ENCODE peak calls at places on chromosomes 6 and 20, in ten cellular contexts. S, B, D, K, T, F, Z, M, R and G are unnamed samples. For H3K36me3, the result is how much of the 10 kb centered on the place peaks cover.

GRCh38 chr6:19121516-19121915 is 715.7 kb upstream of the ID4 start:
- DNase-seq in F (no peak), S (no peak), T (no peak), M (no peak), D (no peak), B (no peak), Z (no peak), R (no peak), K (no peak), G (no peak)

GRCh38 chr6:40353197-40353966 is 233.8 kb downstream of the LRFN2 start:
- DNase-seq in R (no peak), B (no peak), M (peak), S (no peak), D (no peak), T (no peak), F (no peak), Z (no peak), K (no peak), G (no peak)

GRCh38 chr6:82178759-82179112 is 68.8 kb downstream of the IBTK start:
- DNase-seq in B (no peak), D (no peak), Z (no peak), R (no peak), S (no peak), M (no peak), T (no peak), F (no peak), K (no peak), G (no peak)

GRCh38 chr20:38127011-38127621 is 38.0 kb downstream of the TGM2 start:
- DNase-seq in D (peak), F (peak), M (no peak), T (peak), K (peak), R (no peak), S (no peak), Z (peak), B (peak), G (no peak)

GRCh38 chr6:117389227-117390057 is 36.3 kb downstream of the ROS1 start:
- DNase-seq in M (no peak), K (no peak), F (no peak), S (no peak), B (peak), R (no peak), Z (no peak), T (no peak), D (no peak), G (no peak)

GRCh38 chr20:8020314-8021079 is 936 bp upstream of the TMX4 start:
- DNase-seq in S (no peak), F (no peak), M (peak), B (peak), R (no peak), T (no peak), D (no peak), K (no peak), Z (no peak), G (peak)

GRCh38 chr6:110036408-110037302 is 58.5 kb downstream of the GPR6 start:
- DNase-seq in S (no peak), T (no peak), D (no peak), R (no peak), B (no peak), F (no peak), Z (no peak), K (no peak), M (no peak), G (no peak)

GRCh38 chr6:34543421-34543820 is 12.7 kb downstream of the SPDEF start:
- DNase-seq in Z (no peak), D (no peak), B (peak), R (no peak), T (no peak), K (peak), S (no peak), F (no peak), M (no peak), G (no peak)

GRCh38 chr6:148677594-148678476 is 69.0 kb upstream of the UST start:
- DNase-seq in K (no peak), D (no peak), M (no peak), F (no peak), T (no peak), Z (no peak), S (no peak), R (no peak), B (no peak), G (no peak)

GRCh38 chr6:82365011-82365751 is 1.6 kb downstream of the TPBG start:
- DNase-seq in K (peak), R (peak), Z (no peak), M (no peak), B (peak), S (no peak), F (peak), D (no peak), T (no peak), G (no peak)

GRCh38 chr6:148203281-148203925 is 139.2 kb upstream of the SASH1 start:
- DNase-seq in F (no peak), D (no peak), K (peak), R (no peak), S (no peak), T (no peak), M (no peak), B (peak), Z (no peak), G (no peak)

GRCh38 chr6:6466967-6467761 is 121.4 kb upstream of the LY86 start:
- DNase-seq in B (no peak), M (no peak), K (no peak), S (peak), R (no peak), Z (no peak), T (no peak), D (no peak), F (no peak), G (no peak)

GRCh38 chr6:43983191-43983590 is 144.1 kb downstream of the MRPL14 start:
- DNase-seq in K (no peak), T (no peak), S (no peak), F (no peak), B (no peak), M (no peak), D (peak), R (peak), Z (no peak), G (no peak)
- H3K36me3 ChIP-seq in K (under half), T (under half), S (under half), F (under half), B (under half), M (under half), D (under half), R (under half), Z (under half), G (under half)

DNA sequence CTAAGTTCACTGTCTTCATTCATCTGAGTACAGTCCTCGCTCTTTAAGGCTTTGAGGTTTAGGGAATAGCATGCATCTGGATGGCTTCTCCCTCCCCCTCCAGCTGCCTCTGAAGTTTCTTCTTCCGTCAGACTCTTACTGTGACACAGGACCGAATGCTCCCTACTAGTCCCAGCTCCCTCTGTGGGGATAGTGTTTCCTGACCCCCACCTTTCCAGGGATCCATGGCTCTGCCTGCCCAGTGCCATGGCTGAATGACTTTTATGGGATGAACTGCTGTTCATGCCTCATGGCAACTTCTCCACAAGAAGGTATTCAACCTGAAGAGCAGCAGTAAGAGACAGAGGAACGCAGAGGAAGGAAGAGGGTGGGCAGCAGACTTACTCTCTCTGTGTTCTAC is 79.9 kb upstream of the EMILIN3 start:
- DNase-seq in B (no peak), S (no peak), F (no peak), T (no peak), K (no peak), Z (no peak), R (no peak), D (no peak), M (no peak), G (no peak)
- H3K36me3 ChIP-seq in B (half or more), S (under half), F (half or more), T (under half), K (under half), Z (half or more), R (under half), D (under half), M (half or more), G (half or more)

GRCh38 chr20:56518126-56518525 is 6.4 kb upstream of the FAM209A start:
- DNase-seq in B (no peak), S (no peak), K (no peak), F (no peak), Z (no peak), T (no peak), D (no peak), M (no peak), R (no peak), G (no peak)

GRCh38 chr20:56517641-56518040 is 6.9 kb upstream of the FAM209A start:
- DNase-seq in D (no peak), B (no peak), M (no peak), F (no peak), T (no peak), Z (no peak), K (no peak), S (no peak), R (no peak), G (no peak)

GRCh38 chr20:56515657-56516381 is 8.7 kb upstream of the FAM209A start:
- DNase-seq in F (no peak), Z (no peak), B (peak), R (no peak), K (no peak), M (no peak), D (no peak), T (no peak), S (no peak), G (no peak)

GRCh38 chr20:56516631-56517030 is 7.9 kb upstream of the FAM209A start:
- DNase-seq in D (no peak), S (no peak), R (no peak), F (no peak), B (no peak), K (no peak), M (no peak), Z (no peak), T (no peak), G (no peak)

GRCh38 chr20:56517211-56517610 is 7.3 kb upstream of the FAM209A start:
- DNase-seq in D (no peak), R (no peak), S (no peak), F (no peak), Z (no peak), B (no peak), K (no peak), T (no peak), M (no peak), G (no peak)
- H3K36me3 ChIP-seq in D (under half), R (under half), S (under half), F (under half), Z (half or more), B (under half), K (under half), T (under half), M (half or more), G (half or more)

GRCh38 chr20:49262444-49262843 is 15.4 kb downstream of the ZNFX1 start:
- DNase-seq in T (no peak), K (no peak), Z (no peak), F (no peak), D (no peak), R (no peak), B (no peak), S (no peak), M (no peak), G (no peak)
- H3K36me3 ChIP-seq in T (under half), K (half or more), Z (half or more), F (half or more), D (half or more), R (under half), B (under half), S (under half), M (half or more), G (half or more)

GRCh38 chr20:47262365-47263013 is 94.0 kb downstream of the ZMYND8 start:
- DNase-seq in F (peak), R (no peak), K (no peak), M (peak), S (no peak), Z (no peak), B (no peak), D (no peak), T (no peak), G (no peak)
- H3K36me3 ChIP-seq in F (half or more), R (under half), K (half or more), M (half or more), S (under half), Z (under half), B (under half), D (under half), T (under half), G (half or more)

GRCh38 chr20:31806564-31807355 is 12.4 kb upstream of the MYLK2 start:
- DNase-seq in S (no peak), M (no peak), K (no peak), T (no peak), D (no peak), F (no peak), B (no peak), Z (no peak), R (no peak), G (no peak)
- H3K36me3 ChIP-seq in S (under half), M (half or more), K (under half), T (under half), D (under half), F (under half), B (under half), Z (half or more), R (under half), G (under half)

DNA sequence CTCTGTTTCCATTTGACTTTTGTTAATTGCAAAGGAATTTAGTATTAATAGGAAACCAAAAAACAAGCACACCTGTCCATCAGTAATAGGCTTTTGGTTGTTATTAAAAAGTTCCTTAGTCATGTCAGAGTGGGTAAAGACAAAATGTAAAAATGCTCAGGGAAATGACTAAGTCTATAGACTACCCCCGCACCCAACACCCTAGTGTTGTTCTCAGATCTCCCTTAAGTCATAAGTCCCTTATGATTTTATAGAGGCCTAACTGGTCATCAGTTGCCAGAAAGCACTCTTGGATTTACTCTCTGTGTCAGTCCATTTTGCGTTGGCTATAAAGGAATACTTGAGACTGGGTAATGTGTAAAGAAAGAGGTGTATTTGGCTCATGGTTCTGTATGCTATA is 52.8 kb downstream of the MAP3K4 start:
- DNase-seq in K (no peak), S (no peak), T (no peak), R (no peak), M (no peak), D (no peak), B (no peak), Z (no peak), F (no peak), G (no peak)
- H3K36me3 ChIP-seq in K (under half), S (under half), T (under half), R (under half), M (under half), D (under half), B (under half), Z (under half), F (under half), G (under half)

GRCh38 chr6:32167761-32168262 is 3.4 kb downstream of the EGFL8 start:
- DNase-seq in R (no peak), K (no peak), S (no peak), B (peak), D (no peak), T (no peak), F (no peak), M (no peak), Z (no peak), G (no peak)
- H3K36me3 ChIP-seq in R (under half), K (under half), S (under half), B (under half), D (under half), T (under half), F (under half), M (half or more), Z (half or more), G (under half)

DNA sequence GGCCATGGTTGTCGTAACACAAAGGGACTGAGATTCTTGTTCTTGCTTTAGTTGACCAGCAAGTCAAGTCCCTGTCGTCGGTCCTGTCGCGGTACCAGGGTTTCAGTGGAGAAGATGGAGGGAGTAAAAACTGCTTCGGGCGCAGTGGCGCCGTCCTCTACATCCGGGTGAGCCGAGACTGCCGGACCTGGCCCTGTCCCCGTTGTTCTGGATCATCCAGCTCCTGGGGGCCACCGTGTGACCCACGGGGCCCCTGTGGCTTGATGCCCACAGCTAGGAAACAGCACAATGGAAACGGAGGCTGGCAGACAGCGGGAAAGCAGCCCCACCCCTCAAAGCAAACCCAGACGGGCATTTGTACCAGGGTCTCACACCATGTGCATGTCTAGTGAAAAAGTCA is 15.0 kb downstream of the MTG2 start:
- DNase-seq in Z (no peak), T (no peak), B (no peak), D (no peak), F (no peak), S (no peak), K (no peak), R (no peak), M (no peak), G (no peak)
- H3K36me3 ChIP-seq in Z (half or more), T (under half), B (under half), D (under half), F (half or more), S (under half), K (under half), R (under half), M (half or more), G (half or more)

GRCh38 chr6:11203306-11204009 is 29.0 kb downstream of the NEDD9 start:
- DNase-seq in M (no peak), T (no peak), F (no peak), R (no peak), B (no peak), K (no peak), D (no peak), Z (no peak), S (no peak), G (no peak)
- H3K36me3 ChIP-seq in M (under half), T (under half), F (under half), R (under half), B (under half), K (under half), D (under half), Z (half or more), S (under half), G (under half)